ENCODE peak calls at places on chromosomes 1 and 21, in ten cellular contexts. O, V, R, F, M, G, Y, Q, E and H are unnamed samples.

GRCh38 chr1:46102769-46103476 is 29.5 kb downstream of the PIK3R3 start:
- DNase-seq in O (no peak), M (no peak), E (no peak), G (no peak), F (no peak), R (no peak), Y (no peak), V (no peak), Q (no peak), H (no peak)

GRCh38 chr1:182993746-182994145 is 29.5 kb upstream of the LAMC1 start:
- DNase-seq in Y (no peak), V (no peak), F (no peak), M (no peak), G (no peak), E (no peak), R (no peak), O (no peak), Q (no peak), H (no peak)

GRCh38 chr1:158035976-158036583 is 42.6 kb downstream of the KIRREL1 start:
- DNase-seq in Y (peak), G (no peak), O (no peak), V (peak), F (peak), M (no peak), R (no peak), E (no peak), Q (no peak), H (no peak)

GRCh38 chr21:45607021-45607921 is 36.3 kb upstream of the PCBP3 start:
- DNase-seq in M (peak), O (no peak), Q (no peak), R (peak), Y (no peak), F (peak), G (no peak), V (no peak), E (no peak), H (no peak)

GRCh38 chr21:16454371-16454770 is 724.6 kb downstream of the USP25 start:
- DNase-seq in E (no peak), F (no peak), Q (no peak), Y (no peak), V (peak), O (no peak), G (no peak), R (no peak), M (no peak), H (no peak)

GRCh38 chr21:25772680-25773079 is 37.9 kb downstream of the GABPA start:
- DNase-seq in V (peak), R (no peak), M (no peak), Q (no peak), Y (no peak), G (no peak), E (no peak), O (no peak), F (no peak), H (no peak)

GRCh38 chr1:67059331-67059730 is 5.4 kb upstream of the SLC35D1 start:
- DNase-seq in V (no peak), Y (no peak), E (no peak), M (no peak), Q (no peak), O (no peak), G (no peak), R (no peak), F (no peak), H (no peak)

GRCh38 chr1:211474426-211474825 is 17.5 kb downstream of the RD3 start:
- DNase-seq in V (no peak), Q (no peak), M (no peak), Y (no peak), O (no peak), R (no peak), E (no peak), F (no peak), G (peak), H (no peak)

GRCh38 chr1:26094076-26094669 is 17.5 kb upstream of the PDIK1L start:
- DNase-seq in M (no peak), G (no peak), R (no peak), V (no peak), F (no peak), E (no peak), Y (no peak), Q (no peak), O (no peak), H (no peak)

GRCh38 chr21:41663805-41664788 is 102.8 kb downstream of the RIPK4 start:
- DNase-seq in Q (no peak), F (no peak), E (no peak), Y (peak), M (no peak), V (no peak), R (no peak), O (no peak), G (no peak), H (no peak)

GRCh38 chr1:211587123-211587522 is 8.2 kb upstream of the SLC30A1 start:
- DNase-seq in M (no peak), G (no peak), F (no peak), Y (no peak), O (no peak), R (no peak), E (no peak), Q (no peak), V (no peak), H (no peak)

GRCh38 chr1:15949453-15950245 is 26.3 kb downstream of the ZBTB17 start:
- DNase-seq in O (peak), Q (peak), E (no peak), G (no peak), R (peak), Y (peak), F (peak), M (peak), V (peak), H (no peak)

GRCh38 chr1:6054596-6054995 is 8.9 kb downstream of the KCNAB2 start:
- DNase-seq in G (no peak), M (no peak), R (no peak), V (peak), E (no peak), Q (no peak), O (no peak), Y (no peak), F (no peak), H (no peak)

GRCh38 chr1:53878492-53879105 is 11.0 kb downstream of the YIPF1 start:
- DNase-seq in R (no peak), F (no peak), M (no peak), Y (peak), Q (no peak), V (peak), E (peak), G (peak), O (no peak), H (no peak)

GRCh38 chr1:35726814-35727433 is 8.2 kb upstream of the C1orf216 start:
- DNase-seq in E (peak), R (peak), V (peak), F (peak), M (peak), Y (no peak), O (peak), G (peak), Q (peak), H (peak)

GRCh38 chr1:158248122-158248521 is 6.1 kb upstream of the CD1A start:
- DNase-seq in F (peak), V (peak), M (peak), E (no peak), Q (no peak), Y (no peak), R (no peak), O (peak), G (no peak), H (no peak)

GRCh38 chr1:151596166-151596933 is 15.5 kb upstream of the SNX27 start:
- DNase-seq in R (no peak), Q (no peak), V (no peak), F (no peak), E (no peak), Y (no peak), O (no peak), M (no peak), G (no peak), H (no peak)

GRCh38 chr1:207288315-207288714 is 33.2 kb upstream of the CD55 start:
- DNase-seq in O (no peak), F (no peak), V (no peak), M (no peak), Y (no peak), R (no peak), G (no peak), E (no peak), Q (no peak), H (no peak)

GRCh38 chr1:180188103-180188506 is 33.4 kb downstream of the QSOX1 start:
- DNase-seq in G (peak), Y (peak), F (peak), M (no peak), Q (peak), R (no peak), O (no peak), E (peak), V (peak), H (peak)